ENCODE peak calls at places on chromosomes 6 and 20, in five cellular contexts. H is heart left ventricle, O is ovary, E is pancreas, G is colonic mucosa. A is an unnamed sample. For H3K27me3, the result is how much of the 10 kb centered on the place peaks cover.

GRCh38 chr6:87561012-87561411 is 28.8 kb downstream of the RARS2 start:
- DNase-seq in E (no peak), O (no peak), H (no peak), G (no peak), A (no peak)

GRCh38 chr6:106964954-106965353 is 9.6 kb downstream of the CD24 start:
- DNase-seq in O (no peak), E (no peak), H (no peak), G (no peak), A (no peak)

GRCh38 chr20:59745201-59745600 is 140.9 kb downstream of the PHACTR3 start:
- DNase-seq in G (no peak), H (no peak), O (no peak), E (no peak), A (no peak)

GRCh38 chr6:113909224-113909856 is 52.2 kb downstream of the MARCKS start:
- DNase-seq in O (no peak), G (no peak), E (no peak), H (no peak), A (peak)

GRCh38 chr6:137892271-137892708 is 25.2 kb downstream of the TNFAIP3 start:
- DNase-seq in H (no peak), G (no peak), O (no peak), E (no peak), A (no peak)

GRCh38 chr6:75348882-75349261 is 64.3 kb upstream of the TMEM30A start:
- DNase-seq in H (no peak), G (no peak), E (no peak), O (no peak), A (no peak)

GRCh38 chr6:108114861-108115597 is 40.5 kb upstream of the OSTM1 start:
- DNase-seq in O (peak), H (peak), E (peak), G (peak), A (no peak)

GRCh38 chr6:26270903-26271639 is 93.9 kb upstream of the BTN3A2 start:
- DNase-seq in G (peak), E (no peak), H (no peak), O (peak), A (peak)

GRCh38 chr6:53664623-53665022 is 933 bp downstream of the KLHL31 start:
- DNase-seq in H (peak), G (no peak), O (no peak), E (no peak), A (no peak)

GRCh38 chr6:36851149-36851614 is 11.9 kb upstream of the CPNE5 start:
- DNase-seq in G (peak), H (peak), O (no peak), E (peak), A (peak)

GRCh38 chr6:71349395-71349794 is 60.8 kb downstream of the OGFRL1 start:
- DNase-seq in O (no peak), G (no peak), E (no peak), H (no peak), A (peak)

GRCh38 chr6:110813813-110814487 is 1.3 kb downstream of the CDK19 start:
- DNase-seq in O (no peak), G (peak), E (no peak), H (no peak), A (peak)

GRCh38 chr6:47308674-47309325 is 905 bp downstream of the TNFRSF21 start:
- DNase-seq in O (peak), H (no peak), G (peak), E (peak), A (no peak)

GRCh38 chr20:58271596-58272460 is 37.7 kb upstream of the RAB22A start:
- DNase-seq in H (no peak), O (no peak), G (no peak), E (no peak), A (no peak)

GRCh38 chr6:56938634-56939294 is 16.1 kb upstream of the BEND6 start:
- DNase-seq in H (peak), O (no peak), E (no peak), G (no peak), A (peak)

GRCh38 chr20:54651252-54651651 is 175.9 kb downstream of the DOK5 start:
- DNase-seq in H (no peak), E (no peak), G (no peak), O (no peak), A (no peak)

GRCh38 chr6:118649918-118650499 is 1.4 kb downstream of the CEP85L start:
- DNase-seq in G (no peak), H (no peak), E (no peak), O (no peak), A (no peak)

GRCh38 chr6:7998103-7998725 is 66.0 kb downstream of the BLOC1S5 start:
- DNase-seq in H (no peak), E (no peak), G (no peak), O (no peak), A (no peak)

GRCh38 chr6:90765491-90765890 is 178.6 kb upstream of the MAP3K7 start:
- DNase-seq in H (no peak), G (no peak), O (no peak), E (no peak), A (no peak)

GRCh38 chr6:18507018-18507415 is 119.9 kb downstream of the RNF144B start:
- DNase-seq in H (no peak), O (no peak), E (no peak), G (no peak), A (no peak)

GRCh38 chr20:61812121-61812520 is 253.6 kb downstream of the TAF4 start:
- DNase-seq in E (no peak), H (no peak), G (no peak), O (peak), A (no peak)

GRCh38 chr6:155297669-155298068 is 16.6 kb downstream of the TFB1M start:
- DNase-seq in H (no peak), O (no peak), G (no peak), E (no peak), A (no peak)

GRCh38 chr20:597560-597959 is 12.5 kb downstream of the TCF15 start:
- DNase-seq in H (no peak), E (no peak), O (no peak), G (no peak), A (no peak)

GRCh38 chr6:28657367-28657755 is 131.7 kb downstream of the GPX5 start:
- DNase-seq in O (no peak), H (no peak), E (no peak), G (no peak), A (no peak)

GRCh38 chr6:136720045-136720760 is 72.1 kb downstream of the MAP3K5 start:
- DNase-seq in H (no peak), O (no peak), E (no peak), G (no peak), A (no peak)

GRCh38 chr6:41488064-41488391 is 58.2 kb upstream of the FOXP4 start:
- DNase-seq in H (no peak), G (no peak), O (no peak), E (no peak), A (no peak)

GRCh38 chr20:4571759-4572531 is 149.8 kb upstream of the PRND start:
- DNase-seq in G (no peak), H (no peak), E (no peak), O (no peak), A (no peak)

GRCh38 chr6:131379951-131380350 is 193.1 kb upstream of the ARG1 start:
- DNase-seq in E (no peak), G (no peak), H (no peak), O (no peak), A (no peak)

GRCh38 chr6:42239736-42240375 is 22.2 kb upstream of the MRPS10 start:
- DNase-seq in E (no peak), G (no peak), H (no peak), O (no peak), A (peak)

GRCh38 chr6:103870970-103871369 is 988.7 kb downstream of the HACE1 start:
- DNase-seq in O (no peak), G (no peak), H (no peak), E (no peak), A (no peak)

GRCh38 chr20:2631228-2631627 is 21.2 kb upstream of the NOP56 start:
- DNase-seq in E (no peak), O (no peak), H (no peak), G (no peak), A (no peak)

GRCh38 chr6:170444056-170444505 is 109.0 kb downstream of the PSMB1 start:
- DNase-seq in H (no peak), E (no peak), O (no peak), G (no peak), A (no peak)

GRCh38 chr20:47428164-47428563 is 71.7 kb upstream of the ZMYND8 start:
- DNase-seq in G (no peak), O (no peak), H (no peak), E (no peak), A (no peak)

GRCh38 chr6:108105584-108105983 is 31.0 kb upstream of the OSTM1 start:
- DNase-seq in E (no peak), G (no peak), H (no peak), O (no peak), A (no peak)

GRCh38 chr20:9407805-9408421 is 106.5 kb upstream of the LAMP5 start:
- DNase-seq in G (peak), O (peak), H (no peak), E (peak), A (peak)

GRCh38 chr6:13273202-13273930 is 55.0 kb downstream of the TBC1D7 start:
- DNase-seq in E (no peak), G (no peak), O (no peak), H (no peak), A (no peak)

GRCh38 chr6:13274707-13275434 is 53.5 kb downstream of the TBC1D7 start:
- DNase-seq in H (no peak), E (no peak), G (no peak), O (no peak), A (no peak)

GRCh38 chr6:13273931-13274706 is 54.2 kb downstream of the TBC1D7 start:
- DNase-seq in O (no peak), G (peak), E (no peak), H (no peak), A (no peak)

GRCh38 chr6:13277231-13277630 is 51.1 kb downstream of the TBC1D7 start:
- DNase-seq in H (no peak), G (no peak), E (no peak), O (no peak), A (no peak)

DNA sequence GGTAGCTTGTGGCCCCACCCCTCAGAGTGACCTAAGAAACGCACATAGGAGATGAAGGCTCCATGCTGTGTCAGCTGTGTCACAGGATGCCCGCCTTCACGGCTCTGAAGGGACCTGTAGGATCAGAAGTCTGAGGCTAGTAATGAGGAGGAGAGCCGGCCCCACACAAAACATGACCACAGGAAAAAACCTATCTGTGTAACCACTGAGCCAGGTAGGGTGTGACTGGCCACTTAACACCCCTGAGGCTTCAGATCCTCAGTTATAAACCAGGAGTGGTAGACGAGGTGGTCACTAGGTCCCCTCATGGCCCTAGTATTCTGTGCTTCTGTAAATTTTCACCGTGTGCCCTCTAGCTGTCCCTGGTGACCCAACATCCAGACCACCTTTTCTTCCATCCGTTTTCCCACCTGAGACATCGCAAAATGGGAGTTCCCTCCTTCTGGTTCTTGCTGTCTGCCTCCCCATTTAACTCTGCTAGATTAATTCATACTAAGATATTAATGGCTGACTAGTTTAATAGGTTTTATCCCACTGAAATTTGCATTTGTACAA is 52.8 kb downstream of the TBC1D7 start:
- DNase-seq in H (no peak), O (no peak), E (no peak), G (no peak), A (no peak)
- H3K27ac ChIP-seq in H (no peak), O (no peak), E (no peak), G (no peak), A (no peak)

GRCh38 chr6:161376367-161376766 is 102.5 kb upstream of the AGPAT4 start:
- DNase-seq in O (no peak), E (no peak), G (no peak), H (no peak), A (no peak)
- H3K4me3 ChIP-seq in O (no peak), E (no peak), G (no peak), H (no peak), A (no peak)

GRCh38 chr20:46285072-46285471 is 23.2 kb downstream of the CDH22 start:
- DNase-seq in E (no peak), H (no peak), G (no peak), O (no peak), A (no peak)
- H3K27me3 ChIP-seq in E (under half), H (under half), G (under half), O (under half), A (half or more)

GRCh38 chr20:31693402-31693801 is 29.3 kb downstream of the BCL2L1 start:
- DNase-seq in E (no peak), H (no peak), O (no peak), G (no peak), A (no peak)
- H3K27ac ChIP-seq in E (peak), H (peak), O (no peak), G (no peak), A (peak)

GRCh38 chr6:31741815-31742214 is 2.0 kb downstream of the MSH5 start:
- DNase-seq in H (no peak), O (no peak), G (no peak), E (no peak), A (no peak)
- H3K4me3 ChIP-seq in H (no peak), O (no peak), G (no peak), E (no peak), A (no peak)

DNA sequence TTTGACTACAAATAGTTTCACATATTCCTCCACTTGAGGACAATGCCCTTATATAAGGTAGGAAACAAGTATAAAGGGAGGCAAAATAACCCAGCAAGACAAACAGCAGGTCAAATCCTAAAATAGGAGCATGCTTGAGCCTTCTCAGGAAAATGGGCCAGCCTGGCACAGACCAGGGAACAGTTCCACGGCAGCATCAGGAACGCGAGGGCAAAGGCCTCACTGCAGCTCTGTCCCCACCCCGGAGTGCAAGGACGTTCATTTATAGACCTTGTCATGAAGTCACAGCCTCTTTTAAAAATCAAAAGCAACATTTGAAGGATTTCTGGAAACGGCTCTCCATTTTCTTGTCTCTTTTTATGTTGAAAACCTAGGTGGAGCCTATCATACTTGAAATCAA is 17.1 kb downstream of the PDE10A start:
- DNase-seq in E (no peak), H (no peak), O (no peak), G (no peak), A (no peak)
- H3K27me3 ChIP-seq in E (under half), H (under half), O (under half), G (under half), A (under half)

DNA sequence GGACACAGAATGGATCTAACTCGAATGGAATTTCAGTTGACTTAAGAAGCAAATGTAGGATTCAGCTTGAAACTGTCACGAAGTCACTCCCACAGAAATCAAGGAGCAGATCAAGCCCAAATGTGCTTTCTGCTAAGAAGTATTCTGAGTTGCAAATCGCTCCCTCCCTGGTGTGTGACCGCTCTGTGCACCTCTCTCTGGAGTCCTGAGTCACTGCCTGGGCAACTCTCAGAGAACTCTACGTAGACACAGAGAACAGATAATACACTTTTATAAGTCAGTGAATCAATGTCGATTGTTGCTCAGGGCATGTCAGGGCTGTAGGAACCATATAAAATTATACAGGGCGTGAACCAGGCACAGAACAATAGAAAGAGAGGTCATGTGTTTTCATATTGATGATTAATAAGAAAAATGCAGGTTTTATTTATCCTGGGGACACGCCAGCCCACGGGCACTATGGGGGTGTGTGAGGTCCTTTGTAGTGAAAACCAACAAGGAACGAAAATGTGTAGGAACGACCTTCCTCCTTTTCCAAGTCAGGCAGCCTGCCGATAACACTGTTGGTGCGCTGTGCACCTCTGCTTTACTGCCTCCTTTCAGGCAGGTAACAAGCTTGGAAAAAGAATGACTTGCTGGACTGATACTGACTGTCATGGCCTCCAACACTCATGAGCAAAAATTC is 248.1 kb upstream of the FOXQ1 start:
- DNase-seq in G (no peak), E (no peak), H (no peak), O (no peak), A (no peak)
- H3K27ac ChIP-seq in G (no peak), E (no peak), H (no peak), O (no peak), A (no peak)

A was measured in PC-9.